ENCODE peak calls at places on chromosomes 11 and 22, in seven cellular contexts. S is astrocyte of the spinal cord, B is AG04450, Z is heart right ventricle, E is cardiac muscle cell, Y is H7, H is esophagus squamous epithelium. O is an unnamed sample.

GRCh38 chr22:22882033-22882717 is 5.4 kb upstream of the IGLL5 start:
- DNase-seq in S (no peak), B (no peak), Z (no peak), E (no peak), Y (peak; percentile 61), H (no peak), O (no peak)

GRCh38 chr11:61897387-61898246 is 6.3 kb upstream of the FADS3 start:
- DNase-seq in S (peak; percentile 42), B (no peak), Z (peak; percentile 82), E (peak; percentile 79), Y (peak; percentile 98), H (no peak), O (peak; percentile 70)

GRCh38 chr11:74648894-74649293 is 56.5 kb downstream of the POLD3 start:
- DNase-seq in S (no peak), B (peak; percentile 68), Z (no peak), E (no peak), Y (no peak), H (no peak), O (no peak)

GRCh38 chr11:68763181-68763721 is 11.9 kb upstream of the TESMIN start:
- DNase-seq in S (no peak), B (no peak), Z (no peak), E (no peak), Y (peak; percentile 65), H (no peak), O (no peak)

GRCh38 chr22:27719535-27720227 is 81.9 kb downstream of the MN1 start:
- DNase-seq in S (no peak), B (no peak), Z (no peak), E (no peak), Y (peak; percentile 30), H (no peak), O (no peak)

GRCh38 chr11:67262731-67263675 is 3.3 kb upstream of the GRK2 start:
- DNase-seq in S (peak; percentile 68), B (no peak), Z (peak; percentile 83), E (peak; percentile 84), Y (peak; percentile 93), H (no peak), O (peak; percentile 82)

GRCh38 chr11:57504511-57504910 is 11.0 kb downstream of the SLC43A1 start:
- DNase-seq in S (no peak), B (no peak), Z (no peak), E (no peak), Y (no peak), H (no peak), O (no peak)

GRCh38 chr11:10922944-10923343 is 65.1 kb upstream of the ZBED5 start:
- DNase-seq in S (no peak), B (no peak), Z (no peak), E (no peak), Y (no peak), H (no peak), O (no peak)

GRCh38 chr11:79762271-79762935 is 321.6 kb upstream of the TENM4 start:
- DNase-seq in S (no peak), B (no peak), Z (no peak), E (no peak), Y (peak; percentile 10), H (no peak), O (no peak)

DNA sequence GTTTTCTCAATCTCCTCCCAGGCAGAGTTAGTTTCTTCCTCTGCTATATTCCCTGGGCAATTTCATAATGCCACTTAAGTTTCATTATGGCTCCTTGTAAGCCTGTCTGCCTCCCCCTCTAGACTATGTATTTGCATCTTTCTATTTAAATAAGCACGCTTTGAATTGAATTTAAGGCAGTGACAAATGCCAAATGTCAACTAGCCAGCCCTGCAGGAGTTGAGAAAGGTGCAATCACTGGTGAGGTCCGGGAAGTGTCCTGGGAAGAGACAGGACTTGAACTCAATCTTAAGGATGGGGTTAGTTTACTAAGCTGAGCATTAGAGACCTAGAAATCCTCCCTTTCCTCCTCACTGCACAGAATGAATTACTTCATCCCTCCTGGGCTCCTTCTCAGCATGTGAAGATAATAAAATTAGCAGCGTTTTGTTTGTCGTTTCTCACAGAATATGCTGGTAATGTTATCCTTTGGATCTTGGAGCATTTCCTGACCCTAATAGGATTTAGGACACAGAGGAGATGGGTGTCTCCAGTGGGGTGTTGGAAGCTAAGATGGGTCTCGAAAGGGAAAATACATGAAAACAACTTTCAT is 1.6 kb downstream of the TCP11L1 start:
- DNase-seq in S (no peak), B (no peak), Z (no peak), E (no peak), Y (no peak), H (no peak), O (no peak)
- H3K4me3 ChIP-seq in S (peak overlapping the region; percentile 70), B (peak overlapping the region; percentile 82), Z (peak overlapping the region; percentile 95), E (no peak overlapping the region), Y (no peak overlapping the region), H (peak overlapping the region; percentile 88), O (peak overlapping the region; percentile 80)

DNA sequence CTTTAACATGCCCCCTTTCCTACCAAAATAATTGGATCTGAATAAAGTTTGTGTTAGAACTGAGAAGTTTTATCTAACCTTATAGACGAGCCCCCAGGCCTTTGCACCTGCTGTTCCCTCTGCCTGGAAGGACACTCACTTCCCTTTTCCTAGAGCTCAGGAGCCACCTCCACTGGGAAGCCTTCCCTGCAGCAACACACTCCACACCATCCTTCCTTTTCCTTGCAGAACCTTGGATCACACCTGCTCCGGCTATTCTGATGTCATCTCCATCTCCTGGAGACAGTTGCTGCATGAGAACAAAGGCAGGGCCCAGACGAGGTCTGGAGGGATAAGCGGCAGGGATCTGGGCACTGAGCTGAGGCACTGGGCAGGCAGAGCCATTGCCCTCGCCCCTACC is 22.6 kb upstream of the MYOD1 start:
- DNase-seq in S (no peak), B (no peak), Z (no peak), E (no peak), Y (no peak), H (no peak), O (no peak)
- H3K4me3 ChIP-seq in S (no peak overlapping the region), B (no peak overlapping the region), Z (no peak overlapping the region), E (no peak overlapping the region), Y (no peak overlapping the region), H (no peak overlapping the region), O (no peak overlapping the region)

GRCh38 chr11:123588117-123588815 is 66.2 kb downstream of the SCN3B start:
- DNase-seq in S (no peak), B (no peak), Z (no peak), E (no peak), Y (no peak), H (no peak), O (no peak)

GRCh38 chr11:123587044-123587443 is 67.4 kb downstream of the SCN3B start:
- DNase-seq in S (no peak), B (no peak), Z (no peak), E (no peak), Y (no peak), H (no peak), O (no peak)

GRCh38 chr11:123590296-123590912 is 64.0 kb downstream of the SCN3B start:
- DNase-seq in S (peak; percentile 52), B (no peak), Z (no peak), E (peak; percentile 62), Y (no peak), H (no peak), O (no peak)

GRCh38 chr11:123587559-123587958 is 66.9 kb downstream of the SCN3B start:
- DNase-seq in S (no peak), B (no peak), Z (no peak), E (no peak), Y (no peak), H (no peak), O (no peak)

GRCh38 chr11:123588863-123589262 is 65.6 kb downstream of the SCN3B start:
- DNase-seq in S (no peak), B (no peak), Z (no peak), E (no peak), Y (no peak), H (no peak), O (no peak)
- H3K4me3 ChIP-seq in S (no peak overlapping the region), B (no peak overlapping the region), Z (no peak overlapping the region), E (no peak overlapping the region), Y (no peak overlapping the region), H (no peak overlapping the region), O (no peak overlapping the region)

GRCh38 chr11:115525600-115526006 is 21.4 kb upstream of the CADM1 start:
- DNase-seq in S (no peak), B (no peak), Z (no peak), E (no peak), Y (no peak), H (no peak), O (no peak)

GRCh38 chr11:115521874-115522273 is 17.7 kb upstream of the CADM1 start:
- DNase-seq in S (no peak), B (no peak), Z (no peak), E (no peak), Y (no peak), H (no peak), O (no peak)

GRCh38 chr11:115524572-115524971 is 20.4 kb upstream of the CADM1 start:
- DNase-seq in S (no peak), B (no peak), Z (no peak), E (no peak), Y (no peak), H (no peak), O (no peak)

GRCh38 chr11:115523727-115524399 is 19.6 kb upstream of the CADM1 start:
- DNase-seq in S (no peak), B (no peak), Z (no peak), E (no peak), Y (no peak), H (no peak), O (no peak)

DNA sequence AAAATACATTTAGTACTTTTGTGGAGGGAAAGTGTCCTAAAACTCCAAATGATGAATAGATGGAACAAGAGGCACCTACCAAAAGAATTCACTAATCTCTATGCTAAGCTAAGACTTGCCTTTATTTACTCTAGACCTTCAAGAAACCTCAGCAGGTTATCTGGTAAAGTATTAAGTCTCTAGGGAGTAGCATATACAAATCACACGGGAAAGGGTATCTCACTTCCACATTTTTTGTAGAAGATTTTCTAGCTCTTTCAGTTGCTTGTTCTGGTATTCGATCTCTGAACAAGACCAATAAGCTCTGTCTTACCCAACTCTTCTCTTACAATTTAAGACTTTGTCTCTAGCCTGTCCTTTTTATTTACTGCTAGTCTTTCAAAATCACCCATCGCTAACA is 18.1 kb upstream of the CADM1 start:
- DNase-seq in S (no peak), B (no peak), Z (no peak), E (no peak), Y (no peak), H (no peak), O (no peak)
- H3K4me3 ChIP-seq in S (no peak overlapping the region), B (no peak overlapping the region), Z (no peak overlapping the region), E (no peak overlapping the region), Y (no peak overlapping the region), H (no peak overlapping the region), O (no peak overlapping the region)

GRCh38 chr11:129842138-129842537 is 26.5 kb downstream of the TMEM45B start:
- DNase-seq in S (no peak), B (no peak), Z (no peak), E (no peak), Y (no peak), H (no peak), O (peak; percentile 53)

GRCh38 chr11:129849447-129850130 is 33.9 kb downstream of the TMEM45B start:
- DNase-seq in S (no peak), B (no peak), Z (no peak), E (no peak), Y (no peak), H (no peak), O (no peak)

GRCh38 chr11:129852125-129852740 is 36.6 kb downstream of the TMEM45B start:
- DNase-seq in S (no peak), B (no peak), Z (no peak), E (no peak), Y (no peak), H (no peak), O (no peak)

GRCh38 chr11:129846508-129847335 is 31.1 kb downstream of the TMEM45B start:
- DNase-seq in S (peak; percentile 91), B (peak; percentile 80), Z (no peak), E (peak; percentile 90), Y (no peak), H (no peak), O (no peak)
- H3K4me3 ChIP-seq in S (no peak overlapping the region), B (no peak overlapping the region), Z (no peak overlapping the region), E (no peak overlapping the region), Y (no peak overlapping the region), H (no peak overlapping the region), O (no peak overlapping the region)

O was measured in CD4-positive, CD25-positive, alpha-beta regulatory T cell.